ENCODE peak calls at places on chromosomes 4 and X, in seven cellular contexts. G, J, S, Y, F, K and Z are unnamed samples.

GRCh38 chr4:151807220-151807619 is 46.4 kb upstream of the GATB start:
- DNase-seq in G (no peak), J (peak), Y (no peak), S (peak), K (peak), F (no peak), Z (no peak)

GRCh38 chr4:56768772-56769171 is 52.7 kb downstream of the SPINK2 start:
- DNase-seq in K (no peak), G (no peak), J (peak), F (no peak), Y (peak), S (no peak), Z (no peak)

GRCh38 chr4:73442275-73442674 is 6.3 kb downstream of the AFP start:
- DNase-seq in J (no peak), S (no peak), Y (no peak), K (no peak), F (no peak), G (no peak), Z (no peak)

GRCh38 chr4:148447672-148448071 is 5.5 kb upstream of the NR3C2 start:
- DNase-seq in S (no peak), Y (no peak), F (no peak), G (peak), K (no peak), J (no peak), Z (no peak)

GRCh38 chr4:157702821-157703220 is 470.0 kb downstream of the GASK1B start:
- DNase-seq in G (no peak), F (no peak), J (no peak), Y (no peak), S (no peak), K (no peak), Z (no peak)

GRCh38 chr4:40316782-40317635 is 18.1 kb upstream of the CHRNA9 start:
- DNase-seq in K (peak), J (peak), F (peak), G (peak), S (peak), Y (peak), Z (peak)

GRCh38 chrX:2572740-2573139 is 72.0 kb upstream of the DHRSX start:
- DNase-seq in S (no peak), Y (no peak), K (no peak), J (no peak), G (no peak), F (no peak), Z (no peak)

GRCh38 chr4:141388483-141388882 is 167.8 kb downstream of the ZNF330 start:
- DNase-seq in J (no peak), G (no peak), F (no peak), K (peak), Y (no peak), S (peak), Z (no peak)

GRCh38 chrX:80229626-80230025 is 190.6 kb upstream of the TENT5D start:
- DNase-seq in F (no peak), J (no peak), Y (no peak), S (no peak), K (no peak), G (no peak), Z (no peak)

GRCh38 chr4:17763352-17763890 is 18.0 kb downstream of the FAM184B start:
- DNase-seq in Y (no peak), K (no peak), J (no peak), F (no peak), S (no peak), G (no peak), Z (no peak)

GRCh38 chr4:55791666-55792065 is 27.9 kb upstream of the EXOC1L start:
- DNase-seq in F (no peak), S (no peak), Y (no peak), J (no peak), K (peak), G (no peak), Z (no peak)

GRCh38 chr4:158170691-158171455 is 2.0 kb downstream of the GASK1B start:
- DNase-seq in S (peak), Y (peak), K (peak), J (peak), F (no peak), G (peak), Z (peak)

GRCh38 chr4:146222313-146222712 is 8.0 kb downstream of the REELD1 start:
- DNase-seq in Y (no peak), G (no peak), S (peak), J (no peak), K (peak), F (no peak), Z (no peak)

GRCh38 chrX:114615765-114616164 is 31.9 kb downstream of the HTR2C start:
- DNase-seq in Y (no peak), S (no peak), J (no peak), K (no peak), G (no peak), F (no peak), Z (no peak)

GRCh38 chrX:113947548-113947947 is 636.3 kb upstream of the HTR2C start:
- DNase-seq in S (no peak), J (no peak), Y (peak), G (no peak), F (no peak), K (no peak), Z (no peak)

GRCh38 chrX:13055486-13055885 is 11.1 kb upstream of the FAM9C start:
- DNase-seq in G (no peak), F (no peak), S (no peak), K (no peak), J (no peak), Y (no peak), Z (no peak)

GRCh38 chrX:24380273-24381036 is 20.0 kb downstream of the SUPT20HL1 start:
- DNase-seq in G (no peak), K (peak), F (no peak), Y (no peak), S (no peak), J (no peak), Z (no peak)

GRCh38 chrX:100417671-100418070 is 7.6 kb upstream of the PCDH19 start:
- DNase-seq in G (no peak), J (no peak), S (no peak), Y (no peak), F (no peak), K (peak), Z (no peak)

GRCh38 chr4:83890816-83891215 is 354.9 kb downstream of the GPAT3 start:
- DNase-seq in J (no peak), Y (no peak), F (no peak), G (no peak), K (no peak), S (no peak), Z (no peak)

GRCh38 chrX:30533261-30533660 is 44.3 kb downstream of the TASL start:
- DNase-seq in S (peak), F (no peak), K (peak), Y (no peak), J (no peak), G (no peak), Z (no peak)

GRCh38 chr4:183185018-183185417 is 86.0 kb downstream of the WWC2 start:
- DNase-seq in J (no peak), S (no peak), Y (no peak), F (no peak), G (no peak), K (no peak), Z (no peak)

GRCh38 chr4:11485926-11486325 is 57.2 kb upstream of the HS3ST1 start:
- DNase-seq in F (no peak), S (no peak), Y (no peak), K (no peak), J (no peak), G (no peak), Z (no peak)

GRCh38 chr4:134787315-134787714 is 585.7 kb upstream of the PABPC4L start:
- DNase-seq in K (no peak), Y (no peak), J (no peak), S (peak), G (no peak), F (no peak), Z (no peak)

GRCh38 chrX:487836-488235 is 101.1 kb upstream of the PPP2R3B start:
- DNase-seq in J (no peak), K (no peak), S (no peak), F (no peak), G (no peak), Y (no peak), Z (no peak)

GRCh38 chrX:100289159-100289558 is 120.9 kb downstream of the PCDH19 start:
- DNase-seq in K (no peak), Y (no peak), S (no peak), J (no peak), G (no peak), F (no peak), Z (no peak)

GRCh38 chrX:115174548-115174947 is 14.7 kb upstream of the RBMXL3 start:
- DNase-seq in Y (no peak), S (peak), J (no peak), K (no peak), F (no peak), G (no peak), Z (no peak)

GRCh38 chr4:127708985-127709384 is 21.2 kb upstream of the SLC25A31 start:
- DNase-seq in J (no peak), S (peak), Y (peak), K (peak), G (no peak), F (no peak), Z (peak)

GRCh38 chr4:88967883-88968316 is 89.1 kb downstream of the FAM13A start:
- DNase-seq in F (no peak), J (no peak), G (no peak), S (no peak), Y (no peak), K (no peak), Z (no peak)

GRCh38 chrX:154013001-154013421 is 6.7 kb downstream of the IRAK1 start:
- DNase-seq in S (no peak), J (no peak), Y (no peak), G (no peak), F (no peak), K (no peak), Z (no peak)
- H3K27ac ChIP-seq in S (no peak), J (no peak), Y (no peak), G (no peak), F (no peak), K (no peak), Z (peak)

DNA sequence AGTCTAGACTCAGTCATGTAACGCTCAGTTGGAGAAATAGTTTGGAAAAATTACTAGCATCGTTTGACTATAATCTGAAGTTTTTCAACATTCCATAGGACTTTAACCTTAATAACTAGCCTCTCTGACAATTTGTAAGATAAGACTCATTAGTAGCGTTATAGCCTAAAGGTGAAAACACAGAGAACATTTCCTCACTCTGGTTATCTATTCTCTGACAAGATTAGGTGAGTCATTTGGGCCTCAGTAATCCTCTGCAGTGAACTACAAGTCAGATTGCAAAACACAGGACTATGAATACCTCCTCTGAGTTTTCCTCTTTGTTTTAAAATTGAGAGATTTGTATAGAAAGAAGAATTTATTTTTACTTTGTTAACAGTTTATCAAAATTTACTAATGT is 31.8 kb upstream of the PDLIM5 start:
- DNase-seq in K (peak), G (no peak), Y (peak), S (peak), F (no peak), J (no peak), Z (no peak)
- H3K27ac ChIP-seq in K (peak), G (no peak), Y (peak), S (no peak), F (no peak), J (no peak), Z (no peak)

GRCh38 chrX:123647244-123647643 is 85.6 kb downstream of the THOC2 start:
- DNase-seq in G (no peak), J (no peak), F (no peak), K (no peak), S (no peak), Y (no peak), Z (no peak)

GRCh38 chrX:123648028-123648810 is 84.6 kb downstream of the THOC2 start:
- DNase-seq in S (peak), K (peak), J (peak), Y (peak), F (no peak), G (no peak), Z (peak)
- H3K27ac ChIP-seq in S (peak), K (peak), J (no peak), Y (peak), F (no peak), G (no peak), Z (no peak)

GRCh38 chr4:96315815-96316214 is 475.9 kb downstream of the PDHA2 start:
- DNase-seq in K (peak), F (no peak), G (no peak), S (no peak), J (no peak), Y (peak), Z (no peak)
- H3K27ac ChIP-seq in K (no peak), F (no peak), G (no peak), S (no peak), J (no peak), Y (no peak), Z (no peak)

GRCh38 chrX:37754518-37754917 is 25.3 kb upstream of the CYBB start:
- DNase-seq in G (no peak), K (no peak), J (no peak), S (no peak), F (no peak), Y (no peak), Z (no peak)

GRCh38 chrX:37757082-37757481 is 22.8 kb upstream of the CYBB start:
- DNase-seq in K (no peak), G (no peak), F (no peak), J (no peak), Y (no peak), S (no peak), Z (no peak)

GRCh38 chrX:37763400-37763799 is 16.5 kb upstream of the CYBB start:
- DNase-seq in G (no peak), F (no peak), Y (no peak), K (no peak), J (no peak), S (no peak), Z (no peak)

GRCh38 chrX:37755073-37755472 is 24.8 kb upstream of the CYBB start:
- DNase-seq in G (no peak), S (no peak), F (peak), K (no peak), Y (no peak), J (peak), Z (no peak)

DNA sequence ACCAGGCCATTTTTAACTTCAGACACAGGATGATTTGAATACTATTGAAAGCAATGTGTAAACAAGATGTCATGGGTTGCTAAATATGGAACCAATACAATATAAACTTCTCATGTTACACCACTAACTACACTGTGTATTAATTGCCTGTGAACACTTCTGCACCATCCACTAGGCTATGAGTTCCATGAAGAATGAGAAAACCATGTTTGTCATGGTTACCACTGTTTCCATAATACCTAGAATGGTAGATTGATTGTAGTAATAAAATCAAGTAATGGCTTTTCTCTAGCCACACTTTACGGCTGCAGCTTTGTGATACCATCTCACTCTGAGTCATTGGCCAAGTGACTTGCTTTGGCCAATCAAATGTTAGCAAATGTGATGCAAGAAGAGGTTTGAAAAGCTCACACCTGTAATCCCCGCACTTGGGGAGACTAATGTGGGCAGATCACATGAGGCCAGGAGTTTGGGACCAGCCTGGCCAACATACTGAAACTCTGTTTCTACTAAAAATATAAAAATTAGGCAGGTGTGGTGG is 19.9 kb upstream of the CYBB start:
- DNase-seq in Y (no peak), K (no peak), F (no peak), J (no peak), S (no peak), G (no peak), Z (no peak)
- H3K27ac ChIP-seq in Y (no peak), K (no peak), F (no peak), J (no peak), S (no peak), G (no peak), Z (no peak)

DNA sequence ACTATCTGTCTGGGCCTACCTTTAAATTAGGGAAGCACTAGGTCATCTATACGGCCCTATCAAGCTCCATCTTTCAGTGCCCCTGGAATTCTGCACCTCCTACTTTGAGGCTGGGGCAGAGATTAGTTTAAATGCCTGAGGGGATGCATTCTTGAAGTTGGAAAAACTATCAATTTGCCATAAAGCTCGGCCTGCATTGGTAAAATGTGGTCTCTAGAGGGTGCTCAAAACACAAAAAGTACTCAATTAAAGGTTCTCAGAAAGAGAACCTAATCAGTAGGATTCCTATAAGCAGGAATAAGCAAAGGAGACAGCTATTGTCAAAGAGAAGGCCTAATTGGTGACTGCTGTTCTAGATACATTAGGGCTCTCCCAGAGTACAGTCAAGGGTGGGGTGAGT is 111.7 kb downstream of the AMER1 start:
- DNase-seq in J (no peak), K (peak), G (no peak), F (peak), S (peak), Y (no peak), Z (no peak)
- H3K27ac ChIP-seq in J (no peak), K (no peak), G (no peak), F (no peak), S (no peak), Y (no peak), Z (no peak)

GRCh38 chr4:112926826-112927225 is 122.6 kb upstream of the ANK2 start:
- DNase-seq in J (no peak), Y (no peak), F (no peak), G (no peak), S (no peak), K (no peak), Z (no peak)
- H3K27ac ChIP-seq in J (peak), Y (no peak), F (no peak), G (no peak), S (no peak), K (no peak), Z (no peak)

GRCh38 chr4:123345132-123345923 is 51.3 kb upstream of the SPRY1 start:
- DNase-seq in F (no peak), G (no peak), S (no peak), J (no peak), K (no peak), Y (peak), Z (no peak)

GRCh38 chr4:123340381-123340701 is 56.3 kb upstream of the SPRY1 start:
- DNase-seq in F (no peak), J (no peak), K (peak), G (no peak), S (peak), Y (peak), Z (no peak)

GRCh38 chr4:123343400-123344060 is 53.1 kb upstream of the SPRY1 start:
- DNase-seq in Y (no peak), G (no peak), K (peak), S (no peak), J (no peak), F (no peak), Z (no peak)

GRCh38 chr4:123339507-123340380 is 56.9 kb upstream of the SPRY1 start:
- DNase-seq in G (no peak), F (no peak), Y (no peak), K (no peak), S (no peak), J (no peak), Z (no peak)

GRCh38 chr4:123342498-123342897 is 54.1 kb upstream of the SPRY1 start:
- DNase-seq in Y (no peak), S (no peak), J (no peak), K (no peak), F (no peak), G (no peak), Z (no peak)
- H3K27ac ChIP-seq in Y (no peak), S (no peak), J (no peak), K (no peak), F (no peak), G (no peak), Z (peak)

GRCh38 chrX:46326161-46326560 is 219.1 kb downstream of the ZNF674 start:
- DNase-seq in S (peak), J (no peak), F (no peak), Y (no peak), G (no peak), K (peak), Z (no peak)
- H3K27ac ChIP-seq in S (no peak), J (no peak), F (no peak), Y (peak), G (no peak), K (no peak), Z (no peak)

DNA sequence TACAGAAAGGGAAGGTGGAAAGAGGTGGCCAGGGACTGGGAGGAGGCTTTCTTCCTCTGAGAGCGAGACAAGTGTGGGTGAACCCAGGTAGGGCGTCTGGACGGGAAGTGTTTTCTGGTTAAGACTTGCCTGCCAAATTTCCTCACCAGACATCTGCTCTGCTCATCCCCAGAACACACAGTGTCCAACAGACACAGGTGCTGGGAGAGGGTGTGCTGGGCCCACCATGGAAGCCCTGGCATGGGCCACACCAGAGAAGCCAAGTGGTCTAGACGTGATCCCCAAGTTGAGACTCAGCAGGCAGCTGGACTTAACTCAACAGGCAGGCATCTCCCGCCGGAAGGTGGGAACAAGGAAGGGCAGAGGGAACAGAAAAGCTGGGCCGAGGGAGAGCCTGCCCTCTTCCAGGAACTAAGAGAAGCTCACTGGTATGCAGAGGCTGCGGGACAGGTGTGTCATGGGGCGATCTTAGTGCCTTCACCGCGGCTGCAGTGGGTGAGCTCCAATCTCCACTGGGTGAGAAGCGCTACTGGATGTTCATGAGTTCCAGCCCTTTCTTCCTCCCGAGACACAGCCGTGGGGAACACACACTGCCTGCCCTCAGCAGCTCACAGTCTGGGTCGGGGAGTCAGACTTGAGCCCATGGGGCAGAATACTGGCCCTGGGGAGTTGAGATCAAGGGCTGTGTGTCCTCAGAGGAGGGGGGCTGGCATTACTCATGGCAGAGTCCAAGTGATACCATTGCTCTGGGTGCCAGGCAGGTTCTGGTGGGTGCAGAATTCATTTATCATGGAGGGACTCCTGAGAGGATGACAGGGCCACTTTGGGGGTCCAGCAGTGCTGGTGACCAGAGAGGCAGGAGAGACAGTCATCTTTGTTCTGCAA is 110.2 kb downstream of the CPZ start:
- DNase-seq in F (no peak), G (peak), S (no peak), Y (no peak), K (no peak), J (no peak), Z (peak)
- H3K27ac ChIP-seq in F (no peak), G (no peak), S (no peak), Y (no peak), K (no peak), J (no peak), Z (no peak)